ENCODE peak calls at places on chromosomes 5 and 9, in seven cellular contexts. W is cardiac fibroblast; O is fibroblast of mammary gland; T is breast epithelium; Z is IMR-90; Y is PC-3; C is Jurkat, Clone E6-1. F is an unnamed sample.

GRCh38 chr5:133429046-133429445 is 183.3 kb downstream of the FSTL4 start:
- DNase-seq in W (no peak), O (no peak), T (no peak), Z (no peak), Y (no peak), C (no peak), F (no peak)

GRCh38 chr5:43769576-43770352 is 166.8 kb downstream of the NNT start:
- DNase-seq in W (peak; percentile 99), O (peak; percentile 96), T (no peak), Z (peak; percentile 91), Y (no peak), C (no peak), F (peak; percentile 89)

GRCh38 chr9:120941046-120941770 is 14.6 kb upstream of the TRAF1 start:
- DNase-seq in W (peak; percentile 76), O (peak; percentile 80), T (no peak), Z (peak; percentile 60), Y (peak; percentile 82), C (no peak), F (no peak)

GRCh38 chr9:121612511-121612998 is 38.9 kb upstream of the DAB2IP start:
- DNase-seq in W (no peak), O (no peak), T (no peak), Z (no peak), Y (no peak), C (no peak), F (no peak)

GRCh38 chr9:136944519-136945332 is at the start of the genes C8G and FBXW5:
- DNase-seq in W (peak; percentile 90), O (peak; percentile 88), T (peak; percentile 93), Z (peak; percentile 89), Y (peak; percentile 91), C (peak; percentile 82), F (peak; percentile 94)

GRCh38 chr5:147949711-147950573 is 43.6 kb upstream of the C5orf46 start:
- DNase-seq in W (peak; percentile 60), O (peak; percentile 49), T (no peak), Z (peak; percentile 39), Y (peak; percentile 85), C (peak; percentile 25), F (peak; percentile 68)

GRCh38 chr5:126462239-126463014 is 39.2 kb downstream of the GRAMD2B start:
- DNase-seq in W (peak; percentile 32), O (peak; percentile 30), T (no peak), Z (peak; percentile 40), Y (no peak), C (no peak), F (peak; percentile 70)

GRCh38 chr5:151345187-151345807 is 2.1 kb downstream of the SLC36A2 start:
- DNase-seq in W (no peak), O (no peak), T (no peak), Z (no peak), Y (no peak), C (no peak), F (peak; percentile 27)

GRCh38 chr5:160071521-160072299 is 47.5 kb downstream of the PWWP2A start:
- DNase-seq in W (peak; percentile 39), O (peak; percentile 17), T (no peak), Z (no peak), Y (no peak), C (no peak), F (no peak)

GRCh38 chr5:102823441-102823874 is 68.4 kb downstream of the PAM start:
- DNase-seq in W (peak; percentile 68), O (peak; percentile 54), T (no peak), Z (peak; percentile 62), Y (no peak), C (no peak), F (peak; percentile 69)

GRCh38 chr5:68562308-68562707 is 346.8 kb downstream of the PIK3R1 start:
- DNase-seq in W (peak; percentile 62), O (peak; percentile 58), T (no peak), Z (peak; percentile 44), Y (no peak), C (no peak), F (peak; percentile 85)

GRCh38 chr9:128972956-128973355 is 25.5 kb downstream of the NUP188 start:
- DNase-seq in W (peak; percentile 76), O (peak; percentile 77), T (no peak), Z (peak; percentile 91), Y (peak; percentile 80), C (no peak), F (peak; percentile 75)

GRCh38 chr9:121972501-121972981 is 120.6 kb downstream of the TTLL11 start:
- DNase-seq in W (peak; percentile 75), O (peak; percentile 41), T (peak; percentile 79), Z (peak; percentile 47), Y (peak; percentile 97), C (no peak), F (no peak)

GRCh38 chr5:123262275-123262823 is 160.9 kb downstream of the CEP120 start:
- DNase-seq in W (no peak), O (no peak), T (no peak), Z (no peak), Y (no peak), C (no peak), F (no peak)

DNA sequence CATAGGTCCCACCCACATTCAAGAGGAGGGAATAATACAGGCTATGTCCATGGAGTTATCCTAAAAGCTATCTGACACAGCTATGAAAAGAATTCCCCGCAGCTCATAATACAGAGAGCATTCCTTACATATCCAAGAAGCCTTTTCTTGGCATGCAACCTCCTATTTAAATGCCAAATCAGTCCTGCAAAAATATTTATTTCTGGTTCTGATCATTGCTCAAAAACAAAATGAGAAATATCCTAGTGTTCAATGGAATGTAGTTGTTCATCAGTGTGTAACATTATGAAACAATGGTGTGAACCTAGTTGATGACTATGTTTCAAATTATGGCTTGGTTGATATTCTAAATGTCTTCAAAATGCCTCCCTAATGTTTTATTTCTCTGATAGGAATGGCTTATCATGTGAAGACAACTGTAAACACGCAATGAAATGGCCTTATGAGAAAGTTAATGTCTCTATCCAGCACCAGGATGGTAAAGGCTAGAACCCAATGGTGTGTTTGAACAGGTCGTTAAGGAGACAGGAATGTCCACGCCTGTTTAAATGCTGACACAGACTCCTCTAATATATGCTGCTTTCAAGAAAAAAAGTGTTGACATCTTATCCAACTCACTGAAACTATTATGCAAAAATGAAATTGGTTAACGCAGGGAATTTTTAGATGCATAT is 126.7 kb upstream of the CDH6 start:
- DNase-seq in W (peak; percentile 35), O (no peak), T (no peak), Z (peak; percentile 62), Y (no peak), C (no peak), F (peak; percentile 63)
- H3K4me3 ChIP-seq in W (no peak overlapping the region), O (no peak overlapping the region), T (no peak overlapping the region), Z (no peak overlapping the region), Y (no peak overlapping the region), C (no peak overlapping the region), F (no peak overlapping the region)

GRCh38 chr5:116861662-116862061 is 287.0 kb upstream of the SEMA6A start:
- DNase-seq in W (no peak), O (no peak), T (no peak), Z (no peak), Y (no peak), C (no peak), F (no peak)

GRCh38 chr5:116856271-116856670 is 281.6 kb upstream of the SEMA6A start:
- DNase-seq in W (no peak), O (no peak), T (no peak), Z (no peak), Y (no peak), C (no peak), F (no peak)

GRCh38 chr5:116861097-116861496 is 286.5 kb upstream of the SEMA6A start:
- DNase-seq in W (no peak), O (no peak), T (no peak), Z (no peak), Y (no peak), C (no peak), F (no peak)

GRCh38 chr5:116859666-116860320 is 285.2 kb upstream of the SEMA6A start:
- DNase-seq in W (no peak), O (no peak), T (no peak), Z (no peak), Y (no peak), C (no peak), F (peak; percentile 27)

DNA sequence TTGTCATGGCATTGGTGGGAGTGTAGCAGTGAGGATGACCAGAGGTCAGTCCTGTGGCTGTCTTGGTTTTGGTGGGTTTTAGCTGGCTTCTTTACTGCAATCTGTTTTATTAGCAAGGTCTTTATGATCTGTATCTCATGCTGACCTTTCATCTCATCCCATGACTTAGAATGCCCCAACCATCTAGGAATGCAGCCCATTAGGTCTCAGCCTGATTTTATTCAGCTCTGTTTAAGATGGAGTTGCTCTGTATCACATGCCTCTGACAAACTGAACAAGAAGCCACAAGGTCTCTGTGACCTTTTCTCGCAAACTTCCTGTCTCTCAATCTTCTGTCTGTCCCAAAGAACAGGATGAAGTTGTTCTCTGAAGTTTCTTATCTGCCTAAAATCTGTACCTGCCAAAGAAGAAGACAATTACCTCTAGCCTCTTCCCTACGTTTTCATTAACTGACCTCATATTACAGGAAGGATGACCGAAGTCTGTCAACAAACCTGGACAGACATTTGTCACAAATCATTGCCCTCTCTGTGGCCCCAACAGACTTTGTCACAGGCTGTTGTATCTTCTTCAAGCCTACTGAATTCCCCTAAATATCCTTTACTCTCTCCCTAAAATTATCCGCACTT is 284.2 kb upstream of the SEMA6A start:
- DNase-seq in W (no peak), O (no peak), T (no peak), Z (no peak), Y (no peak), C (peak; percentile 29), F (no peak)
- H3K4me3 ChIP-seq in W (no peak overlapping the region), O (no peak overlapping the region), T (no peak overlapping the region), Z (no peak overlapping the region), Y (no peak overlapping the region), C (no peak overlapping the region), F (no peak overlapping the region)

DNA sequence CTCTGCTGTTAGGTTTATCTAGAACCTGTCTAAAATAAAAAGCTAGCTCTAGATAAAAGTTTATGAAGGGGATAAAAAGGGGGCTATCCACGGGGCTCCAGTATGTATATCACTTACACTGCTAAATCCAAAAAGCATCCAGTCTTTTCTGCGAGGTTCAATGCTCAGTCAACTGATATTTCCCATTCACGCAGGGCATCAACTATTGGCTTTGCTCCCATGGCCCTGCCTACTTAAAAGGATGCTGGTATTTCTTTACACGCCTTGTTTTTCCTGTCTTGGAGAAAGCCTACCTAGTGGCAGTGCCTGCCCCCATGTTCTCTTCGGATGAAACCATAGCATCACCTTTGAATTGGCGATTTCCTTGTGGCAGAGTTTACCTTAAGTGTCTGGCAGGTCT is 8.1 kb downstream of the SPRY4 start:
- DNase-seq in W (peak; percentile 33), O (no peak), T (no peak), Z (no peak), Y (no peak), C (no peak), F (peak; percentile 12)
- H3K4me3 ChIP-seq in W (no peak overlapping the region), O (no peak overlapping the region), T (no peak overlapping the region), Z (no peak overlapping the region), Y (no peak overlapping the region), C (no peak overlapping the region), F (no peak overlapping the region)

DNA sequence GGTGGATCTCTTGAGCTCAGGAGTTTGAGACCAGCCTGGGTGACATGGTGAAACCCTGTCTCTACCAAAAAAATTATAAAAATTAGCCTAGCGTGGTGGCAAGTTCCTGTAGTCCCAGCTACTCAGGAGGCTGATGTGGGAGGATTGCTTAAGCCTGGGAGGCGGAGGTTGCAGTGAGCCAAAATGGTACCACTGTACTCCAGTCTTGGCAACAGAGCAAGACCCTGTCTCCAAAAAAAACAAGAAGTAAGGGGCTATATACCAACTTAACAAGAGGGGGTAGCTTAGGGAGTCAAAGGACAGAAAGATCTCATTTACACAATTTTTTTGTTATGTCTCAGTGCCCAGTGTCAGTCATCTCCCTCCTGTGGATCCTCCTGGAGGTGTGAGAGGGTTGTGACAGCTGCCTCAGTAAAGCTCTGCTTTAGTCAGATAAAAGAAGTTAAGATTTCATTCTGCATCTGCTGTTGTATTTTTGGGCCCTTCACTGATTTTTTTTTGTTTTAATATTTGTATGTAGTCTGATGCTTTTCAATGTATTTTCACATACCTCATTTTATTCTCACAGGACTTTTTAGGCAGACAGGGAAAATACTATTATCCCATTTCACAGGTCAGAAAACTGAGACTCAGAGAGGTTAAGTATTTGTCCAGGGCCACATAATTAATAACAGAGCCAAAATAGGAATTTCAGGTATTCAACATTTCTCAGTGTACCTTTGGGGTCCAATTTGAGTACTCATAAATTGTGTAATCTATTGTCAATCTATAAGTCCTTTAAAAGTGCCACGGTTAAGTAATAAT is 120.9 kb upstream of the GRHPR start:
- DNase-seq in W (no peak), O (no peak), T (no peak), Z (no peak), Y (no peak), C (peak; percentile 42), F (no peak)
- H3K4me3 ChIP-seq in W (no peak overlapping the region), O (no peak overlapping the region), T (no peak overlapping the region), Z (no peak overlapping the region), Y (no peak overlapping the region), C (peak overlapping the region; percentile 27), F (no peak overlapping the region)